ENCODE peak calls at places on chromosome 20, in seven cellular contexts. Z is tibial artery, U is neural progenitor cell, X is pancreas, F is DND-41, C is GM23338, J is A549. D is an unnamed sample. For H3K4me1, the result is how much of the 10 kb centered on the place peaks cover.

GRCh38 chr20:15854871-15855270 is 718.4 kb downstream of the KIF16B start:
- DNase-seq in Z (no peak), U (no peak), X (no peak), F (no peak), C (no peak), J (no peak), D (no peak)

GRCh38 chr20:57753332-57754164 is 43.7 kb upstream of the PMEPA1 start:
- DNase-seq in Z (peak), U (no peak), X (no peak), F (no peak), C (no peak), J (no peak), D (no peak)

GRCh38 chr20:35695978-35696377 is 3.2 kb downstream of the NFS1 start:
- DNase-seq in Z (no peak), U (no peak), X (no peak), F (no peak), C (no peak), J (no peak), D (no peak)

GRCh38 chr20:24863356-24863755 is 85.7 kb upstream of the CST7 start:
- DNase-seq in Z (no peak), U (no peak), X (no peak), F (no peak), C (no peak), J (no peak), D (no peak)

GRCh38 chr20:21521596-21522478 is 8.0 kb upstream of the NKX2-2 start:
- DNase-seq in Z (no peak), U (peak), X (no peak), F (no peak), C (peak), J (no peak), D (no peak)

GRCh38 chr20:444862-445426 is 17.4 kb downstream of the TBC1D20 start:
- DNase-seq in Z (no peak), U (no peak), X (no peak), F (no peak), C (no peak), J (no peak), D (no peak)

GRCh38 chr20:11496382-11496781 is 421.3 kb upstream of the BTBD3 start:
- DNase-seq in Z (no peak), U (peak), X (no peak), F (no peak), C (no peak), J (peak), D (no peak)

GRCh38 chr20:12875510-12875909 is 133.3 kb upstream of the SPTLC3 start:
- DNase-seq in Z (no peak), U (peak), X (no peak), F (no peak), C (peak), J (no peak), D (no peak)

GRCh38 chr20:40689943-40690835 is 1.2 kb upstream of the MAFB start:
- DNase-seq in Z (peak), U (peak), X (peak), F (peak), C (peak), J (peak), D (peak)

GRCh38 chr20:438581-439469 is 23.5 kb downstream of the TBC1D20 start:
- DNase-seq in Z (peak), U (no peak), X (peak), F (peak), C (no peak), J (no peak), D (peak)

GRCh38 chr20:14431568-14431967 is 94.2 kb upstream of the FLRT3 start:
- DNase-seq in Z (no peak), U (no peak), X (no peak), F (no peak), C (no peak), J (no peak), D (no peak)

GRCh38 chr20:63529861-63530787 is 7.1 kb downstream of the PTK6 start:
- DNase-seq in Z (no peak), U (peak), X (no peak), F (no peak), C (no peak), J (no peak), D (peak)

GRCh38 chr20:57004416-57004815 is 262.0 kb downstream of the BMP7 start:
- DNase-seq in Z (no peak), U (no peak), X (no peak), F (no peak), C (no peak), J (no peak), D (no peak)

GRCh38 chr20:58471161-58471834 is 43.9 kb downstream of the APCDD1L start:
- DNase-seq in Z (no peak), U (no peak), X (no peak), F (no peak), C (no peak), J (no peak), D (peak)

GRCh38 chr20:13883425-13883824 is 98.6 kb downstream of the NDUFAF5 start:
- DNase-seq in Z (no peak), U (no peak), X (no peak), F (no peak), C (no peak), J (no peak), D (peak)

GRCh38 chr20:53040678-53041674 is 68.8 kb downstream of the TSHZ2 start:
- DNase-seq in Z (peak), U (no peak), X (peak), F (no peak), C (no peak), J (no peak), D (no peak)

GRCh38 chr20:36956674-36957073 is 5.2 kb upstream of the SAMHD1 start:
- DNase-seq in Z (no peak), U (no peak), X (no peak), F (no peak), C (no peak), J (no peak), D (no peak)

GRCh38 chr20:4483961-4484360 is 237.7 kb upstream of the PRND start:
- DNase-seq in Z (no peak), U (no peak), X (no peak), F (no peak), C (no peak), J (no peak), D (no peak)

GRCh38 chr20:53033176-53033575 is 61.0 kb downstream of the TSHZ2 start:
- DNase-seq in Z (no peak), U (no peak), X (no peak), F (no peak), C (no peak), J (no peak), D (no peak)

GRCh38 chr20:47337413-47337812 is 19.1 kb downstream of the ZMYND8 start:
- DNase-seq in Z (no peak), U (no peak), X (no peak), F (no peak), C (no peak), J (no peak), D (no peak)
- H3K4me1 ChIP-seq in Z (under half), U (under half), X (under half), F (under half), C (half or more), J (half or more), D (under half)

DNA sequence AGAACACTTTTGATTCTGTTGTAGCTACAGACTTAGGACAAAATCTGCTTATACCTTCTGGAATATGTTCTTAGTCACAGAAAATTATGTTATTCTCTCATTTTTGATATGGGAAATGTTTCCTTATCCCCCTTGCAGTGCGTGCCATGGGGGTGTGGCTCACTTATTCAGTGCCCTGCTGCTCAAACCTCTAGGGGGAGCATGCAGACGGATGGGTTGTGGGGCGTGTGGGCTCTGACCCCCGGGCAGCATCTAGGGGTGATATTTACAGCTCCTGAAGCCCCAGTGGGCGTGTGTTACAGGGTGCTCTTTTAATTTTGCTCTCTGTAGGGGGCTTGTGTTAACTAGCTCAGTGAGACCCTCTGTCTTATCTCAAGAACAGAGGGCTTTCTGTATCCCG is 61.3 kb upstream of the FERMT1 start:
- DNase-seq in Z (no peak), U (no peak), X (no peak), F (no peak), C (peak), J (no peak), D (no peak)
- TF ChIP-seq CTCF in Z (no peak), U (peak), X (no peak), F (peak), C (peak), J (no peak), D (no peak)

GRCh38 chr20:32527447-32528055 is 57.6 kb downstream of the NOL4L start:
- DNase-seq in Z (no peak), U (peak), X (no peak), F (peak), C (no peak), J (no peak), D (no peak)
- H3K4me1 ChIP-seq in Z (under half), U (under half), X (under half), F (under half), C (under half), J (under half), D (under half)

GRCh38 chr20:43751167-43752050 is 24.6 kb upstream of the GTSF1L start:
- DNase-seq in Z (no peak), U (no peak), X (no peak), F (peak), C (no peak), J (no peak), D (no peak)
- TF ChIP-seq CTCF in Z (no peak), U (no peak), X (no peak), F (no peak), C (no peak), J (no peak), D (no peak)

GRCh38 chr20:50815162-50815989 is 20.5 kb downstream of the BCAS4 start:
- DNase-seq in Z (peak), U (no peak), X (no peak), F (no peak), C (no peak), J (no peak), D (no peak)
- H3K4me1 ChIP-seq in Z (under half), U (under half), X (under half), F (under half), C (under half), J (under half), D (under half)

DNA sequence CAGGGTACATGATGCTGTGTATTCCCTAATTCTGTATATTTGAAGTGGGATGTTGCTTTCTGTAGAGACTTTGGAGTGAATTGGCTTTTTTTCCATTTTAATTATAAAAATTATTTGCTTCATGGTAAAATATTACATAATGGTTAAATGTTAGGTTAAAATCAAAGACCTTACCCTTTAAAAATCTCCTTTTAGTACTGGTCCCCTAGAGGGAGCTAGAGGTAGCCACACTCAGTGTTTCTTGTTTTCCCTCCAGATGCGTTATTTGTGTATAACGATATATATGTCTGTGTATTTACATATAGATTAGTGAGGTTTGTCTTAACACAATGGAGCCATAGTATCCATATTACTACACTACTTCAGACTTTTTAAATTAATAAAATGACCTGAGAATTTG is 146.7 kb downstream of the PLCB4 start:
- DNase-seq in Z (no peak), U (peak), X (no peak), F (no peak), C (peak), J (peak), D (no peak)
- TF ChIP-seq CTCF in Z (no peak), U (peak), X (no peak), F (peak), C (peak), J (peak), D (no peak)

GRCh38 chr20:33816191-33816590 is 5.0 kb downstream of the CHMP4B start:
- DNase-seq in Z (no peak), U (no peak), X (no peak), F (no peak), C (no peak), J (no peak), D (no peak)

GRCh38 chr20:33812673-33813462 is 1.7 kb downstream of the CHMP4B start:
- DNase-seq in Z (no peak), U (peak), X (no peak), F (no peak), C (peak), J (no peak), D (peak)

GRCh38 chr20:33815671-33816070 is 4.5 kb downstream of the CHMP4B start:
- DNase-seq in Z (no peak), U (no peak), X (no peak), F (no peak), C (no peak), J (no peak), D (no peak)

GRCh38 chr20:33811763-33812672 is 870 bp downstream of the CHMP4B start:
- DNase-seq in Z (peak), U (peak), X (peak), F (peak), C (peak), J (peak), D (peak)

GRCh38 chr20:33814238-33814712 is 3.1 kb downstream of the CHMP4B start:
- DNase-seq in Z (no peak), U (no peak), X (no peak), F (no peak), C (no peak), J (no peak), D (peak)
- H3K4me1 ChIP-seq in Z (half or more), U (under half), X (under half), F (under half), C (under half), J (under half), D (under half)